ENCODE peak calls at places on chromosome 3, in five cellular contexts. O is lung, Q is GM23248, B is mesendoderm, V is retinal pigment epithelial cell. U is an unnamed sample.

GRCh38 chr3:36483709-36484108 is 103.4 kb downstream of the STAC start:
- DNase-seq in O (no peak), B (no peak), V (no peak), Q (no peak), U (no peak)

GRCh38 chr3:57896691-57897090 is 111.5 kb upstream of the FLNB start:
- DNase-seq in Q (no peak), O (no peak), V (no peak), B (no peak), U (no peak)

GRCh38 chr3:192957441-192957951 is 39.8 kb upstream of the MB21D2 start:
- DNase-seq in V (peak), B (no peak), O (peak), Q (peak), U (peak)

GRCh38 chr3:141471160-141471559 is 15.7 kb upstream of the RASA2 start:
- DNase-seq in B (no peak), Q (peak), V (no peak), O (no peak), U (peak)

GRCh38 chr3:78497692-78498091 is 1270.1 kb downstream of the ROBO1 start:
- DNase-seq in Q (peak), V (no peak), B (no peak), O (no peak), U (peak)

GRCh38 chr3:49219132-49219531 is 47.7 kb downstream of the KLHDC8B start:
- DNase-seq in Q (no peak), V (no peak), O (no peak), B (no peak), U (no peak)

GRCh38 chr3:150407818-150408231 is 273 bp upstream of the TSC22D2 start:
- DNase-seq in O (peak), Q (no peak), B (peak), V (peak), U (no peak)

GRCh38 chr3:45084361-45084760 is 58.3 kb downstream of the CLEC3B start:
- DNase-seq in O (no peak), V (no peak), Q (no peak), B (no peak), U (no peak)

GRCh38 chr3:13217736-13218540 is 144.7 kb upstream of the IQSEC1 start:
- DNase-seq in B (peak), V (peak), O (no peak), Q (peak), U (peak)

GRCh38 chr3:71307884-71308697 is 275.4 kb downstream of the FOXP1 start:
- DNase-seq in B (no peak), Q (no peak), V (no peak), O (no peak), U (peak)

GRCh38 chr3:143478124-143478693 is 358.6 kb downstream of the CHST2 start:
- DNase-seq in V (no peak), B (peak), Q (no peak), O (no peak), U (peak)

GRCh38 chr3:58164916-58165821 is 45.6 kb downstream of the DNASE1L3 start:
- DNase-seq in O (no peak), B (peak), Q (no peak), V (no peak), U (no peak)

GRCh38 chr3:108202834-108203233 is 19.4 kb downstream of the IFT57 start:
- DNase-seq in O (no peak), V (no peak), Q (peak), B (peak), U (no peak)

GRCh38 chr3:150830094-150830681 is 67.2 kb upstream of the SIAH2 start:
- DNase-seq in B (peak), Q (peak), V (no peak), O (no peak), U (no peak)

GRCh38 chr3:15797600-15798303 is at the start of gene ANKRD28:
- DNase-seq in O (no peak), Q (peak), V (peak), B (peak), U (peak)

GRCh38 chr3:27576171-27576570 is 92.0 kb upstream of the SLC4A7 start:
- DNase-seq in O (no peak), Q (no peak), B (no peak), V (no peak), U (no peak)

GRCh38 chr3:10495003-10495402 is 10.4 kb downstream of the ATP2B2 start:
- DNase-seq in B (no peak), O (peak), Q (peak), V (no peak), U (peak)

GRCh38 chr3:23981136-23981535 is 36.0 kb downstream of the NR1D2 start:
- DNase-seq in B (no peak), Q (no peak), V (no peak), O (no peak), U (no peak)

GRCh38 chr3:42692667-42693529 is 7.6 kb downstream of the KLHL40 start:
- DNase-seq in B (no peak), V (no peak), O (no peak), Q (no peak), U (no peak)
- H3K4me3 ChIP-seq in B (no peak), V (no peak), O (no peak), Q (no peak), U (no peak)

GRCh38 chr3:183635107-183635430 is 354 bp upstream of the KLHL24 start:
- DNase-seq in Q (no peak), O (no peak), V (no peak), B (no peak), U (no peak)

GRCh38 chr3:183637106-183637486 is 1.7 kb downstream of the KLHL24 start:
- DNase-seq in B (no peak), Q (peak), O (no peak), V (no peak), U (no peak)

GRCh38 chr3:183636221-183637105 is 1.0 kb downstream of the KLHL24 start:
- DNase-seq in O (peak), B (peak), V (peak), Q (peak), U (peak)

GRCh38 chr3:183635431-183636220 is at the start of gene KLHL24:
- DNase-seq in B (peak), Q (peak), V (peak), O (peak), U (peak)

DNA sequence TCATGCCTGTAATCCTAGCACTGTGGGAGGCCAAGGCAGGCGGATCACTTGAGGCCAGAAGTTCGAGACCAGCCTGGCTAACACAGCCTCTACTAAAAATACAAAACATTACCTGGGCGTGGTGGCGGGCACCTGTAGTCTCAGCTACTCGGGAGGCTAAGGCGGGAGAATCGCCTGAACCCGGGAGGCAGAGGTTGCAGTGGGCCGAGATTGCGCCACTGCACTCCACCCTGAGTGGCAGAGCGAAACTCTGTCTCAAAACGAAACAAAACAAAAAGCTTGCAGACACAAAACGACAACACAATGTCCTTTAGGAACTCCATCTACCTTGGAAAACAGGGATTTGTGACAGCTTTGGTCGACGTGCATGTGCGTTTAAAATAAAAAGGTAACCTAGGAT is 716 bp upstream of the KLHL24 start:
- DNase-seq in V (no peak), B (no peak), Q (no peak), O (no peak), U (no peak)
- H3K4me3 ChIP-seq in V (peak), B (no peak), Q (peak), O (no peak), U (no peak)

DNA sequence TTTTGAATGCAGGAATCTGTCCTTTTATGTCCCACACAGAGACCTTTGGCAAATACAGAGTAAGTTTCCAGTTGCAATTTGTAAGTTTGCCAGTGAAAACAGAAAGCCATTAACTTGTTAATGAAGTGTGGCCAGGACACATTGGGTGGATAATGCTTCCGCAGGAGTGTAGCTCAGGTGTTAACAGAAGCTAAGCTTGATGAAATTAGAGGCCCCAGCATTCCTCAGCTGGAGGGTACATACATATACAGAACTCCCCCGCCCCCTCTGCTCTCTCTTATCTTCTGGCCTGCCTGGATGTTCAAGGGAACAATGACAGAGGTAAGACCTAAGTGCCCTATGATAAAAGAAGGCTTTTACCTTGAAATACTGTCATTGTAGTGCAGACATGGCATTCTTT is 8.2 kb upstream of the LRRC2 start:
- DNase-seq in O (no peak), Q (no peak), B (peak), V (no peak), U (no peak)
- H3K4me3 ChIP-seq in O (no peak), Q (no peak), B (no peak), V (no peak), U (no peak)

DNA sequence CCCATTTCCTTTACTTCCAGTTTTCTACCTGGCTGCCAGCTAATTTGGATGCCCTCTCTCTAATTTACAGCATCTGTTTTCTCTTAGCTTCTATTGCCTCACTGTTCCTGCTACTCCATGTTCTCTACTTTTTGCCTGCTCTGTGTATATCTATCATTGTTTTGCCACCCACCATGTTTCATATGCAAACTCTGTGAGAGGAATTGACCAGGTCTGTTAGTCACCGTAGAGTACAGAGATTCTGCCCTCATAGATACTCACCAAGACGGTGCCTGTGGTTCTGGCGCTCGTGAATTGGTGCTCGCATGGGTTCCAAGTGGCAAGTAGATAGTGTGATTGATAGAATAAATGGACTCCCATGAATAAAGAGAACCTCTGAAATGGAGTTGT is 288.8 kb downstream of the CNTN6 start:
- DNase-seq in V (no peak), B (no peak), Q (no peak), O (no peak), U (no peak)
- H3K4me3 ChIP-seq in V (no peak), B (no peak), Q (no peak), O (no peak), U (no peak)

GRCh38 chr3:43994594-43995077 is 247.1 kb upstream of the TOPAZ1 start:
- DNase-seq in V (no peak), B (peak), Q (no peak), O (no peak), U (no peak)

GRCh38 chr3:43997788-43998373 is 243.8 kb upstream of the TOPAZ1 start:
- DNase-seq in B (peak), O (no peak), V (no peak), Q (peak), U (no peak)

GRCh38 chr3:43995078-43995928 is 246.4 kb upstream of the TOPAZ1 start:
- DNase-seq in B (peak), Q (peak), V (no peak), O (no peak), U (no peak)

GRCh38 chr3:43996379-43997301 is 245.0 kb upstream of the TOPAZ1 start:
- DNase-seq in O (no peak), Q (peak), B (peak), V (no peak), U (peak)

GRCh38 chr3:43995929-43996378 is 245.7 kb upstream of the TOPAZ1 start:
- DNase-seq in O (no peak), Q (peak), B (no peak), V (no peak), U (no peak)
- H3K4me3 ChIP-seq in O (no peak), Q (peak), B (peak), V (peak), U (peak)